ENCODE peak calls at places on chromosomes 2 and 18, in six cellular contexts. One of them, this sample, is unnamed.

GRCh38 chr2:137706786-137707613 is 257.3 kb upstream of the HNMT start:
- DNase-seq in GM12878: no peak
- DNase-seq in A549: no peak
- DNase-seq in K562: no peak
- DNase-seq in HepG2: no peak
- DNase-seq in endothelial cell of umbilical vein: no peak
- DNase-seq in this sample: peak

GRCh38 chr2:101435011-101435862 is 39.7 kb downstream of the RFX8 start:
- DNase-seq in K562: no peak
- DNase-seq in endothelial cell of umbilical vein: peak
- DNase-seq in GM12878: no peak
- DNase-seq in HepG2: no peak
- DNase-seq in A549: no peak
- DNase-seq in this sample: no peak

GRCh38 chr2:72719416-72719815 is 106.4 kb downstream of the EXOC6B start:
- DNase-seq in HepG2: no peak
- DNase-seq in endothelial cell of umbilical vein: peak
- DNase-seq in K562: no peak
- DNase-seq in GM12878: no peak
- DNase-seq in A549: no peak
- DNase-seq in this sample: no peak

GRCh38 chr2:53593891-53594585 is 173.6 kb upstream of the CHAC2 start:
- DNase-seq in A549: no peak
- DNase-seq in K562: no peak
- DNase-seq in GM12878: no peak
- DNase-seq in endothelial cell of umbilical vein: no peak
- DNase-seq in HepG2: no peak
- DNase-seq in this sample: no peak

GRCh38 chr2:190849774-190850173 is 30.8 kb upstream of the GLS start:
- DNase-seq in HepG2: no peak
- DNase-seq in endothelial cell of umbilical vein: peak
- DNase-seq in K562: no peak
- DNase-seq in A549: no peak
- DNase-seq in GM12878: no peak
- DNase-seq in this sample: no peak

GRCh38 chr2:180505203-180505602 is 475.2 kb upstream of the UBE2E3 start:
- DNase-seq in HepG2: no peak
- DNase-seq in K562: no peak
- DNase-seq in GM12878: no peak
- DNase-seq in A549: no peak
- DNase-seq in endothelial cell of umbilical vein: no peak
- DNase-seq in this sample: no peak

GRCh38 chr2:120832296-120833070 is 96.8 kb downstream of the GLI2 start:
- DNase-seq in HepG2: no peak
- DNase-seq in K562: no peak
- DNase-seq in GM12878: no peak
- DNase-seq in A549: no peak
- DNase-seq in endothelial cell of umbilical vein: no peak
- DNase-seq in this sample: no peak

GRCh38 chr18:79887181-79888000 is 64.1 kb downstream of the SLC66A2 start:
- DNase-seq in endothelial cell of umbilical vein: no peak
- DNase-seq in GM12878: no peak
- DNase-seq in K562: no peak
- DNase-seq in HepG2: no peak
- DNase-seq in A549: no peak
- DNase-seq in this sample: no peak

GRCh38 chr2:236933351-236933750 is 152.3 kb upstream of the COPS8 start:
- DNase-seq in HepG2: no peak
- DNase-seq in endothelial cell of umbilical vein: no peak
- DNase-seq in A549: no peak
- DNase-seq in K562: no peak
- DNase-seq in GM12878: no peak
- DNase-seq in this sample: no peak
- TF ChIP-seq MYC in HepG2: no peak
- TF ChIP-seq MYC in endothelial cell of umbilical vein: no peak
- TF ChIP-seq MYC in A549: no peak
- TF ChIP-seq MYC in K562: no peak
- TF ChIP-seq MYC in GM12878: no peak
- TF ChIP-seq MYC in this sample: no peak

GRCh38 chr2:203237501-203238238 is 1.1 kb upstream of the CYP20A1 start:
- DNase-seq in endothelial cell of umbilical vein: no peak
- DNase-seq in K562: peak
- DNase-seq in GM12878: no peak
- DNase-seq in A549: no peak
- DNase-seq in HepG2: no peak
- DNase-seq in this sample: no peak

GRCh38 chr2:203242518-203242917 is 3.7 kb downstream of the CYP20A1 start:
- DNase-seq in endothelial cell of umbilical vein: no peak
- DNase-seq in A549: no peak
- DNase-seq in GM12878: no peak
- DNase-seq in K562: no peak
- DNase-seq in HepG2: no peak
- DNase-seq in this sample: no peak

GRCh38 chr2:203238711-203239526 is at the start of gene CYP20A1:
- DNase-seq in HepG2: peak
- DNase-seq in A549: peak
- DNase-seq in GM12878: peak
- DNase-seq in endothelial cell of umbilical vein: peak
- DNase-seq in K562: peak
- DNase-seq in this sample: peak

GRCh38 chr2:203240491-203240890 is 1.7 kb downstream of the CYP20A1 start:
- DNase-seq in endothelial cell of umbilical vein: no peak
- DNase-seq in A549: no peak
- DNase-seq in K562: no peak
- DNase-seq in HepG2: no peak
- DNase-seq in GM12878: no peak
- DNase-seq in this sample: no peak

GRCh38 chr2:203238329-203238710 is 498 bp upstream of the CYP20A1 start:
- DNase-seq in A549: no peak
- DNase-seq in GM12878: no peak
- DNase-seq in endothelial cell of umbilical vein: no peak
- DNase-seq in K562: no peak
- DNase-seq in HepG2: no peak
- DNase-seq in this sample: no peak
- H3K4me3 ChIP-seq in A549: peak
- H3K4me3 ChIP-seq in GM12878: peak
- H3K4me3 ChIP-seq in endothelial cell of umbilical vein: peak
- H3K4me3 ChIP-seq in K562: peak
- H3K4me3 ChIP-seq in HepG2: peak
- H3K4me3 ChIP-seq in this sample: peak

DNA sequence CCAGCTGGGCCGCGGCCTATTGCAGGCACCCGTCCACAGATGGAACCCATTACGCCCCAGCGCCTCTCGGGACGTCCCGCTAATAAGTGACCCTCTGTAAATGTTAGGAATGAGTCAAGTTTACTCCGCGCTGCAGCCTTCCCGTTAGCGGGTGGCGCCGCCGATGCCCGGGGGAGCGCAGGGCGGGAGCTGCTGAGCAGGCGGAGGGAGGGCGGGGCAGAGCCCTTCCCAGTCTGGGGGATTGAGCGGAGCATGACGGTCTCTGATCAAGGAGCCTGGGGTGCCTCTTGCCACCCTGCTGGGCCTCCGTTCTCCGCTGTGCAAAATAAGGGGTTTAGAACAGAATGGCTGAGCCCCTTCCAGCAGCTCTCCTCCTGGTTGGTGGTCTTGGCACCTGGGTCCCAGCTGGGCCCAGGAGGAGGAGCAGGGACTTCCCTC is 10.5 kb downstream of the CROCC2 start:
- DNase-seq in A549: peak
- DNase-seq in HepG2: no peak
- DNase-seq in K562: no peak
- DNase-seq in endothelial cell of umbilical vein: peak
- DNase-seq in GM12878: no peak
- DNase-seq in this sample: peak
- TF ChIP-seq MAX in A549: no peak
- TF ChIP-seq MAX in HepG2: no peak
- TF ChIP-seq MAX in K562: no peak
- TF ChIP-seq MAX in endothelial cell of umbilical vein: no peak
- TF ChIP-seq MAX in GM12878: no peak
- TF ChIP-seq MAX in this sample: no peak

DNA sequence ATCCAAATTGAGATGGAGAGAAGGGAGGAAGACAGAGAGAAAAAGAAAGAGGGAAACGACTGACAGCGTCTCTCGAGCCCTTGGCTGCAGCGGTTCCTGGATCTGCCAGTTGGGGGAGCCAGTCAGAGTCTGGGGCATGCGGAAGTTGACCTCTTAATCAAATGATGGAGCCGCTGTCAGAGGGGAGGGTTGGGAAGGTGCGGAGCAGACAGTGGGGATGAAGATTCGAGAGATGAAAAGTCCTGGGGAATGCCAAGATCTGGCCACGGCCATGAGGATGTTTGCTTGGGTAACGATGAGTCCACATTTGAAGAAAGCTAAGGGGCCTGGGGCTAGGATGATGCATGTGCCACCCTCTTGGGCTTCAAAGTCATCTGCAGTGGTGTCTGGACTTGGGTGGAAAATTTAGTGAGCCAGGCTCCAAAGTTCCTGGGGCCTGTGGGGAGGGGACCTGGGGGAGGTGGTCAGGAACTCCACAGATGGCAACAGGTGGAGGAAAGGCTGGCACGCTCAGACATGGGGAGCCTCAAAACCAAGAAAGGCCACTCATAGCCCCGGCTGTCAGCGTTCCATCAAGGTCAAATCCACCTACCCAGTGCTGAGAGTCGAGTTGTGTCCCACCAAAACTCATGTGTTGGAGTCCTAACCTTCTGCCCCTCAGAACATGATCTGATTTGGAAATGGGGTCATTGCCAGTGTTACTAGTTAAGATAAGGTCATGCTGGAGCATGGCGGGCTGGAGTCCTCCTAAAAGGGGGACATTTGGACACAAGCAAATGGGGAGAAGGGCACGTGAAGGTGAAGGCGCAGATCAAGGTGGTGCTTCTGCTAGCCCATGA is 200.1 kb downstream of the NDUFA10 start:
- DNase-seq in GM12878: no peak
- DNase-seq in A549: no peak
- DNase-seq in endothelial cell of umbilical vein: no peak
- DNase-seq in HepG2: no peak
- DNase-seq in K562: no peak
- DNase-seq in this sample: no peak
- TF ChIP-seq MYC in GM12878: no peak
- TF ChIP-seq MYC in A549: no peak
- TF ChIP-seq MYC in endothelial cell of umbilical vein: no peak
- TF ChIP-seq MYC in HepG2: no peak
- TF ChIP-seq MYC in K562: no peak
- TF ChIP-seq MYC in this sample: no peak

DNA sequence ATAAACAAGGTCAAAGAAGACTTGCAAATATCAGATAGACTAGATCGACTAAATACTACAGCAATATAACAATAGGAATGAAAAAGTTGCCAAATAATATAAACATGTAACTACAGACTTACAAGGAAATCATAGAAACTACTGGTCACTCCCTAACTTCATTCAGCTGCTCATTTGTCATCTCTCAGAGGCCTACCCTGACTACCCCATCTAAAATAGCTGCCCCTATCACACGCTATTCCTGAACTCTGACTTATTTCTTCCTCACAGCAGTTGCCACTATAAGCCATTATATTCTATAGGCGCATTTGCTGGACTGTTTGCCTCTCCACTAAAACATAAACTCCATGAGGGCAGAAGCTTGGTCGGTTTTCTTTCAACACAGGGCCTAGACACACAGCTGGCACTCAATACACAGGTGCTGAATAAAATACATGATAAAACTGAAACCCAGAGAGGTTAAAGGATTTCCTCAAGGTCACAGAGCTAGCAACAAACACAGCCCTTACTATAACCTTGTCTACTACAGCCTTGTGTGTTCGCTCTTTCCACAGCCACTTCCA is 1.8 kb downstream of the STRN start:
- DNase-seq in K562: no peak
- DNase-seq in HepG2: no peak
- DNase-seq in GM12878: no peak
- DNase-seq in endothelial cell of umbilical vein: no peak
- DNase-seq in A549: no peak
- DNase-seq in this sample: no peak
- H3K4me3 ChIP-seq in K562: peak
- H3K4me3 ChIP-seq in HepG2: peak
- H3K4me3 ChIP-seq in GM12878: peak
- H3K4me3 ChIP-seq in endothelial cell of umbilical vein: no peak
- H3K4me3 ChIP-seq in A549: no peak
- H3K4me3 ChIP-seq in this sample: peak

GRCh38 chr18:36899289-36899688 is 70.4 kb downstream of the KIAA1328 start:
- DNase-seq in A549: peak
- DNase-seq in HepG2: peak
- DNase-seq in GM12878: no peak
- DNase-seq in K562: peak
- DNase-seq in endothelial cell of umbilical vein: no peak
- DNase-seq in this sample: peak
- TF ChIP-seq MAX in A549: no peak
- TF ChIP-seq MAX in HepG2: no peak
- TF ChIP-seq MAX in GM12878: no peak
- TF ChIP-seq MAX in K562: no peak
- TF ChIP-seq MAX in endothelial cell of umbilical vein: no peak
- TF ChIP-seq MAX in this sample: no peak

GRCh38 chr18:37403788-37404187 is 161.8 kb downstream of the CELF4 start:
- DNase-seq in GM12878: no peak
- DNase-seq in endothelial cell of umbilical vein: no peak
- DNase-seq in HepG2: no peak
- DNase-seq in K562: no peak
- DNase-seq in A549: no peak
- DNase-seq in this sample: no peak

GRCh38 chr18:37400832-37401231 is 164.8 kb downstream of the CELF4 start:
- DNase-seq in K562: no peak
- DNase-seq in endothelial cell of umbilical vein: no peak
- DNase-seq in A549: no peak
- DNase-seq in GM12878: no peak
- DNase-seq in HepG2: no peak
- DNase-seq in this sample: no peak

GRCh38 chr18:37402735-37403099 is 162.9 kb downstream of the CELF4 start:
- DNase-seq in HepG2: no peak
- DNase-seq in GM12878: no peak
- DNase-seq in A549: no peak
- DNase-seq in K562: no peak
- DNase-seq in endothelial cell of umbilical vein: no peak
- DNase-seq in this sample: no peak

GRCh38 chr18:37405229-37405628 is 160.4 kb downstream of the CELF4 start:
- DNase-seq in endothelial cell of umbilical vein: no peak
- DNase-seq in HepG2: no peak
- DNase-seq in A549: no peak
- DNase-seq in GM12878: no peak
- DNase-seq in K562: no peak
- DNase-seq in this sample: no peak

GRCh38 chr18:37403100-37403781 is 162.4 kb downstream of the CELF4 start:
- DNase-seq in endothelial cell of umbilical vein: no peak
- DNase-seq in K562: no peak
- DNase-seq in GM12878: no peak
- DNase-seq in A549: no peak
- DNase-seq in HepG2: no peak
- DNase-seq in this sample: no peak
- TF ChIP-seq MYC in endothelial cell of umbilical vein: no peak
- TF ChIP-seq MYC in K562: no peak
- TF ChIP-seq MYC in GM12878: no peak
- TF ChIP-seq MYC in A549: no peak
- TF ChIP-seq MYC in HepG2: no peak
- TF ChIP-seq MYC in this sample: no peak